ENCODE peak calls at places on chromosomes 11 and 22, in five cellular contexts. R is GM12891; U is activated CD8-positive, alpha-beta memory T cell treated with anti-CD3 and anti-CD28 coated beads for 24 hours; S is NCI-H187; B is HT1080. I is an unnamed sample.

GRCh38 chr11:2791521-2792375 is 92.0 kb upstream of the KCNQ1OT1 start:
- DNase-seq in S (no peak), B (no peak), R (no peak), U (peak), I (no peak)

GRCh38 chr11:9762531-9762930 is 98.7 kb downstream of the SWAP70 start:
- DNase-seq in B (no peak), U (no peak), S (no peak), R (no peak), I (no peak)

GRCh38 chr11:79708319-79708928 is 267.6 kb upstream of the TENM4 start:
- DNase-seq in S (peak), R (no peak), U (no peak), B (peak), I (peak)

GRCh38 chr11:7046474-7046873 is 26.2 kb downstream of the NLRP14 start:
- DNase-seq in B (no peak), U (no peak), R (no peak), S (no peak), I (no peak)

GRCh38 chr11:33734441-33735165 is 1.6 kb downstream of the CD59 start:
- DNase-seq in R (no peak), B (peak), U (no peak), S (no peak), I (no peak)

GRCh38 chr11:116778556-116778955 is 5.8 kb upstream of the BUD13 start:
- DNase-seq in S (no peak), B (no peak), R (no peak), U (no peak), I (no peak)

GRCh38 chr22:23696326-23696851 is 5.6 kb downstream of the RGL4 start:
- DNase-seq in R (peak), U (peak), B (no peak), S (no peak), I (peak)

GRCh38 chr11:19524171-19524671 is 188.4 kb upstream of the NAV2 start:
- DNase-seq in S (no peak), B (no peak), R (no peak), U (no peak), I (no peak)

GRCh38 chr11:66476841-66477251 is 3.4 kb upstream of the DPP3 start:
- DNase-seq in B (no peak), S (no peak), U (no peak), R (no peak), I (no peak)

GRCh38 chr11:47337229-47337924 is 15.1 kb downstream of the MYBPC3 start:
- DNase-seq in B (no peak), U (no peak), R (no peak), S (no peak), I (no peak)

GRCh38 chr22:40466976-40467375 is 96.6 kb downstream of the SGSM3 start:
- DNase-seq in B (no peak), S (no peak), U (no peak), R (no peak), I (no peak)

GRCh38 chr22:42931421-42932196 is 74.5 kb upstream of the ARFGAP3 start:
- DNase-seq in R (no peak), B (no peak), S (no peak), U (no peak), I (no peak)

GRCh38 chr22:25282346-25282670 is 62.9 kb downstream of the CRYBB2 start:
- DNase-seq in S (no peak), R (no peak), B (no peak), U (no peak), I (no peak)

GRCh38 chr11:69638941-69639681 is 1.8 kb upstream of the CCND1 start:
- DNase-seq in U (no peak), R (no peak), S (no peak), B (peak), I (no peak)

GRCh38 chr11:61486779-61487178 is 21.8 kb upstream of the LRRC10B start:
- DNase-seq in U (no peak), B (no peak), R (no peak), S (no peak), I (no peak)

GRCh38 chr22:46076651-46077339 is 73.5 kb upstream of the PPARA start:
- DNase-seq in S (no peak), B (peak), U (no peak), R (no peak), I (no peak)

GRCh38 chr22:43891360-43892182 is at the start of gene PNPLA5:
- DNase-seq in R (no peak), S (no peak), U (peak), B (no peak), I (no peak)

GRCh38 chr22:22396741-22397291 is 111.7 kb downstream of the ZNF280B start:
- DNase-seq in R (no peak), B (no peak), U (no peak), S (no peak), I (no peak)

GRCh38 chr11:96143016-96143670 is 199.9 kb downstream of the MAML2 start:
- DNase-seq in S (no peak), B (no peak), U (no peak), R (no peak), I (no peak)

GRCh38 chr11:133718238-133718637 is 127.1 kb downstream of the SPATA19 start:
- DNase-seq in U (no peak), S (no peak), B (peak), R (no peak), I (no peak)

GRCh38 chr11:75502138-75502537 is 23.6 kb downstream of the GDPD5 start:
- DNase-seq in U (no peak), S (no peak), B (no peak), R (no peak), I (no peak)

GRCh38 chr11:119382101-119382500 is 611 bp upstream of the USP2 start:
- DNase-seq in B (no peak), S (no peak), U (peak), R (no peak), I (no peak)

GRCh38 chr11:20065040-20065805 is 95.1 kb downstream of the DBX1 start:
- DNase-seq in U (no peak), R (no peak), B (no peak), S (no peak), I (no peak)